ENCODE peak calls at places on chromosomes 4 and X, in four cellular contexts. C is Peyer's patch, T is tibial artery, L is suprapubic skin. E is an unnamed sample. For H3K36me3, the result is how much of the 10 kb centered on the place peaks cover.

GRCh38 chr4:95193391-95194224 is 355.2 kb downstream of the UNC5C start:
- DNase-seq in T (peak), C (no peak), L (no peak), E (no peak)

GRCh38 chr4:25838526-25838925 is 24.3 kb downstream of the SEL1L3 start:
- DNase-seq in T (no peak), L (no peak), C (no peak), E (no peak)

GRCh38 chr4:183329244-183329643 is 7.0 kb upstream of the CLDN24 start:
- DNase-seq in C (no peak), L (no peak), T (no peak), E (no peak)

GRCh38 chrX:23699636-23700194 is 32.4 kb downstream of the PRDX4 start:
- DNase-seq in T (no peak), C (peak), L (no peak), E (no peak)

GRCh38 chr4:742742-743311 is 37.2 kb downstream of the PCGF3 start:
- DNase-seq in L (no peak), T (no peak), C (peak), E (peak)

GRCh38 chrX:56343664-56344063 is 111.5 kb downstream of the KLF8 start:
- DNase-seq in T (no peak), C (peak), L (no peak), E (no peak)

GRCh38 chrX:50903387-50904027 is 7.0 kb upstream of the BMP15 start:
- DNase-seq in L (no peak), T (no peak), C (peak), E (peak)

GRCh38 chr4:124783847-124784246 is 71.3 kb upstream of the ANKRD50 start:
- DNase-seq in T (no peak), L (no peak), C (no peak), E (peak)

GRCh38 chrX:38375888-38376287 is 23.5 kb downstream of the OTC start:
- DNase-seq in T (no peak), C (no peak), L (no peak), E (peak)

GRCh38 chr4:140091305-140091704 is 62.7 kb downstream of the MAML3 start:
- DNase-seq in L (no peak), T (no peak), C (no peak), E (no peak)
- H3K4me3 ChIP-seq in L (no peak), T (no peak), C (no peak), E (no peak)

DNA sequence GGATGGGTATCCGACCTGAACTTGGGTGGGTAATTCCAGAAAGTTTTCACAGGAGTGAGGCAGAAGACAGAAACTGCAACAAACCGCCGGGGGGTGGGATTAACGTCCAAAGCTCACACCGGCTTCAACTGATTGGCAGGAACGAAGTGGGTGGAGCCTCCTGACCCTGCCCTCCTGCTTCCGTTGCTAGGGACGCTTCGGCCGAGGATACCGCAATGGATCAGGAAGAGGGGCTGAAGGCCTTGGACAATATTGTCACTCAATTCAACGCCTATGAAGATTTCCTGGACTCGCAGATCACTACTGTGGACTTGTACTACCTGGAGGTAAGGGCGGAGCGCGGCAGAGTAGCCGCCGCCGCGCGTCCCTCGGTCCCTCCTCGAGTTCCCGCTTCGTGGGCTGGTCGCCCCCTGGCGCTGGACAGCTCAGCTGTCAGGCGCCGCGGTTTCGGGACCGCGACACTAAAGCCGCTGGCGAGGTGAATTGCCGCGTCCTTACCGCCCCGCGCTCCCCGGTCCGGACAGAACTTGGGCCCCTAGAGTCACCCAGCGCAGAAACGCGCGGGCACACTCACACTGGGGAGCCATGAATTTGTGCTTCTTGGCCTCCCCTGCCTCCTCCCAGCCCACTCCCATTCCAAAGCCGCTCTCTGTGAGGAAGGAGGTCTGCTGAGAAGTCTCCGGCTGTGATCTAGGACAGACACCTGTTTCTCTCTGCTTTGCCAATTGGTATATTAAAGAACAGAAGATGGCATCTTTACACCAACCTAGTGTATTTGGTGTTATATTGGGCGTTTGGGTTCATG is at the start of gene CFAP299:
- DNase-seq in L (peak), C (peak), T (peak), E (peak)
- H3K36me3 ChIP-seq in L (under half), C (under half), T (under half), E (under half)

GRCh38 chrX:12978205-12979010 is 3.5 kb downstream of the TMSB4X start:
- DNase-seq in T (peak), L (no peak), C (peak), E (peak)
- H3K4me3 ChIP-seq in T (peak), L (peak), C (peak), E (peak)

GRCh38 chr4:37836838-37837413 is 10.4 kb downstream of the PGM2 start:
- DNase-seq in T (no peak), L (no peak), C (no peak), E (no peak)

GRCh38 chr4:37839426-37839825 is 12.9 kb downstream of the PGM2 start:
- DNase-seq in T (no peak), C (no peak), L (no peak), E (no peak)

GRCh38 chr4:37836256-37836655 is 9.8 kb downstream of the PGM2 start:
- DNase-seq in T (no peak), L (no peak), C (no peak), E (no peak)

GRCh38 chr4:37835806-37836205 is 9.3 kb downstream of the PGM2 start:
- DNase-seq in C (no peak), L (no peak), T (no peak), E (no peak)

GRCh38 chr4:37837446-37837845 is 11.0 kb downstream of the PGM2 start:
- DNase-seq in T (no peak), C (no peak), L (no peak), E (peak)
- H3K36me3 ChIP-seq in T (half or more), C (under half), L (under half), E (half or more)

DNA sequence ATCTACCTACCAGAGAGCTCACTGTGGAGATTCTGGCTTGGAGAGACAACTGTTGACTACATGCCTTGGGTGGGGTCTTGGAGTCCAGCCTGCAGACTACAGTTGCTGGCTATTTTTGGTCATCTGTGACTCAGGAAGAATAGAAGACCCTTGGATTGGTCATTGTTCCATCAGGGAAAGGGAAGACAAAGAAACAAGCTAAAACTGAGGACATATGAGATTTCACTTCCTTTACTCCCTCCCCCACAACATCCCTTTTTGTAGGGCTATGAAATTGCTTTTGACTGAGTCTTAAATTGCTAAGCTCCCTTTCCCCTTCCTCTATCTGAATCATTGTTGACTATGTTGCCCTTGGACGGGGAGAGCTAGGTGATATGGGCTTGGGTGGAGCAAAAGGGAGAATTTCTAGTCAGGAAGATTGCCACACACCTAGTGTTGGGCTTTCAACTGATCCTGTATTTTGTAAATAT is 11.7 kb downstream of the MSN start:
- DNase-seq in C (no peak), L (no peak), T (no peak), E (no peak)
- H3K4me3 ChIP-seq in C (no peak), L (no peak), T (no peak), E (no peak)

GRCh38 chr4:163127621-163128020 is 39.1 kb downstream of the NAF1 start:
- DNase-seq in T (no peak), L (no peak), C (no peak), E (no peak)
- H3K36me3 ChIP-seq in T (half or more), L (half or more), C (under half), E (under half)